ENCODE peak calls at places on chromosome 4, in eight cellular contexts. One of them, this sample, is unnamed.

GRCh38 chr4:15656038-15656470 is 897 bp upstream of the FBXL5 start:
- DNase-seq in SK-N-MC: no peak
- DNase-seq in cardiac fibroblast: peak
- DNase-seq in activated CD8-positive, alpha-beta memory T cell treated with anti-CD3 and anti-CD28 coated beads for 4 hours: no peak
- DNase-seq in T-helper 1 cell: no peak
- DNase-seq in T47D: no peak
- DNase-seq in neural progenitor cell: peak
- DNase-seq in fibroblast of pulmonary artery: peak
- DNase-seq in this sample: no peak

GRCh38 chr4:150033937-150034336 is 44.3 kb upstream of the DCLK2 start:
- DNase-seq in SK-N-MC: no peak
- DNase-seq in cardiac fibroblast: peak
- DNase-seq in activated CD8-positive, alpha-beta memory T cell treated with anti-CD3 and anti-CD28 coated beads for 4 hours: no peak
- DNase-seq in T-helper 1 cell: no peak
- DNase-seq in T47D: no peak
- DNase-seq in neural progenitor cell: no peak
- DNase-seq in fibroblast of pulmonary artery: peak
- DNase-seq in this sample: no peak

GRCh38 chr4:1318046-1318375 is 28.3 kb downstream of the MAEA start:
- DNase-seq in SK-N-MC: no peak
- DNase-seq in cardiac fibroblast: no peak
- DNase-seq in activated CD8-positive, alpha-beta memory T cell treated with anti-CD3 and anti-CD28 coated beads for 4 hours: no peak
- DNase-seq in T-helper 1 cell: no peak
- DNase-seq in T47D: no peak
- DNase-seq in neural progenitor cell: no peak
- DNase-seq in fibroblast of pulmonary artery: no peak
- DNase-seq in this sample: no peak

GRCh38 chr4:25919676-25920075 is 5.7 kb downstream of the SMIM20 start:
- DNase-seq in SK-N-MC: no peak
- DNase-seq in cardiac fibroblast: no peak
- DNase-seq in activated CD8-positive, alpha-beta memory T cell treated with anti-CD3 and anti-CD28 coated beads for 4 hours: no peak
- DNase-seq in T-helper 1 cell: no peak
- DNase-seq in T47D: peak
- DNase-seq in neural progenitor cell: no peak
- DNase-seq in fibroblast of pulmonary artery: no peak
- DNase-seq in this sample: no peak

GRCh38 chr4:184655889-184656869 is 6.6 kb downstream of the PRIMPOL start:
- DNase-seq in SK-N-MC: no peak
- DNase-seq in cardiac fibroblast: peak
- DNase-seq in activated CD8-positive, alpha-beta memory T cell treated with anti-CD3 and anti-CD28 coated beads for 4 hours: no peak
- DNase-seq in T-helper 1 cell: no peak
- DNase-seq in T47D: no peak
- DNase-seq in neural progenitor cell: no peak
- DNase-seq in fibroblast of pulmonary artery: no peak
- DNase-seq in this sample: no peak

GRCh38 chr4:183492791-183493221 is 12.1 kb upstream of the ING2 start:
- DNase-seq in SK-N-MC: no peak
- DNase-seq in cardiac fibroblast: peak
- DNase-seq in activated CD8-positive, alpha-beta memory T cell treated with anti-CD3 and anti-CD28 coated beads for 4 hours: no peak
- DNase-seq in T-helper 1 cell: no peak
- DNase-seq in T47D: peak
- DNase-seq in neural progenitor cell: no peak
- DNase-seq in fibroblast of pulmonary artery: peak
- DNase-seq in this sample: no peak

GRCh38 chr4:40617903-40618302 is 11.8 kb downstream of the RBM47 start:
- DNase-seq in SK-N-MC: no peak
- DNase-seq in cardiac fibroblast: no peak
- DNase-seq in activated CD8-positive, alpha-beta memory T cell treated with anti-CD3 and anti-CD28 coated beads for 4 hours: no peak
- DNase-seq in T-helper 1 cell: no peak
- DNase-seq in T47D: no peak
- DNase-seq in neural progenitor cell: no peak
- DNase-seq in fibroblast of pulmonary artery: peak
- DNase-seq in this sample: no peak

GRCh38 chr4:104693601-104694201 is 199.0 kb upstream of the CXXC4 start:
- DNase-seq in SK-N-MC: no peak
- DNase-seq in cardiac fibroblast: peak
- DNase-seq in activated CD8-positive, alpha-beta memory T cell treated with anti-CD3 and anti-CD28 coated beads for 4 hours: no peak
- DNase-seq in T-helper 1 cell: no peak
- DNase-seq in T47D: peak
- DNase-seq in neural progenitor cell: no peak
- DNase-seq in fibroblast of pulmonary artery: peak
- DNase-seq in this sample: no peak

GRCh38 chr4:26076000-26076587 is 162.1 kb downstream of the SMIM20 start:
- DNase-seq in SK-N-MC: no peak
- DNase-seq in cardiac fibroblast: peak
- DNase-seq in activated CD8-positive, alpha-beta memory T cell treated with anti-CD3 and anti-CD28 coated beads for 4 hours: peak
- DNase-seq in T-helper 1 cell: no peak
- DNase-seq in T47D: no peak
- DNase-seq in neural progenitor cell: no peak
- DNase-seq in fibroblast of pulmonary artery: peak
- DNase-seq in this sample: no peak

GRCh38 chr4:48557478-48557877 is 67.4 kb downstream of the ZAR1 start:
- DNase-seq in SK-N-MC: no peak
- DNase-seq in cardiac fibroblast: no peak
- DNase-seq in activated CD8-positive, alpha-beta memory T cell treated with anti-CD3 and anti-CD28 coated beads for 4 hours: no peak
- DNase-seq in T-helper 1 cell: no peak
- DNase-seq in T47D: peak
- DNase-seq in neural progenitor cell: no peak
- DNase-seq in fibroblast of pulmonary artery: peak
- DNase-seq in this sample: no peak

GRCh38 chr4:7391637-7392437 is 42.9 kb downstream of the PSAPL1 start:
- DNase-seq in SK-N-MC: no peak
- DNase-seq in cardiac fibroblast: no peak
- DNase-seq in activated CD8-positive, alpha-beta memory T cell treated with anti-CD3 and anti-CD28 coated beads for 4 hours: no peak
- DNase-seq in T-helper 1 cell: no peak
- DNase-seq in T47D: no peak
- DNase-seq in neural progenitor cell: no peak
- DNase-seq in fibroblast of pulmonary artery: no peak
- DNase-seq in this sample: no peak

GRCh38 chr4:83331959-83332358 is 2.7 kb downstream of the HPSE start:
- DNase-seq in SK-N-MC: no peak
- DNase-seq in cardiac fibroblast: no peak
- DNase-seq in activated CD8-positive, alpha-beta memory T cell treated with anti-CD3 and anti-CD28 coated beads for 4 hours: no peak
- DNase-seq in T-helper 1 cell: no peak
- DNase-seq in T47D: no peak
- DNase-seq in neural progenitor cell: no peak
- DNase-seq in fibroblast of pulmonary artery: no peak
- DNase-seq in this sample: no peak

GRCh38 chr4:100935090-100935489 is 412.2 kb downstream of the PPP3CA start:
- DNase-seq in SK-N-MC: no peak
- DNase-seq in cardiac fibroblast: peak
- DNase-seq in activated CD8-positive, alpha-beta memory T cell treated with anti-CD3 and anti-CD28 coated beads for 4 hours: no peak
- DNase-seq in T-helper 1 cell: no peak
- DNase-seq in T47D: peak
- DNase-seq in neural progenitor cell: no peak
- DNase-seq in fibroblast of pulmonary artery: peak
- DNase-seq in this sample: no peak

GRCh38 chr4:40750461-40751258 is 905 bp downstream of the NSUN7 start:
- DNase-seq in SK-N-MC: no peak
- DNase-seq in cardiac fibroblast: peak
- DNase-seq in activated CD8-positive, alpha-beta memory T cell treated with anti-CD3 and anti-CD28 coated beads for 4 hours: no peak
- DNase-seq in T-helper 1 cell: no peak
- DNase-seq in T47D: peak
- DNase-seq in neural progenitor cell: peak
- DNase-seq in fibroblast of pulmonary artery: no peak
- DNase-seq in this sample: no peak

GRCh38 chr4:153520871-153521329 is 54.7 kb downstream of the TMEM131L start:
- DNase-seq in SK-N-MC: no peak
- DNase-seq in cardiac fibroblast: no peak
- DNase-seq in activated CD8-positive, alpha-beta memory T cell treated with anti-CD3 and anti-CD28 coated beads for 4 hours: no peak
- DNase-seq in T-helper 1 cell: no peak
- DNase-seq in T47D: no peak
- DNase-seq in neural progenitor cell: no peak
- DNase-seq in fibroblast of pulmonary artery: peak
- DNase-seq in this sample: no peak

GRCh38 chr4:61210186-61210939 is 10.2 kb downstream of the ADGRL3 start:
- DNase-seq in SK-N-MC: no peak
- DNase-seq in cardiac fibroblast: no peak
- DNase-seq in activated CD8-positive, alpha-beta memory T cell treated with anti-CD3 and anti-CD28 coated beads for 4 hours: no peak
- DNase-seq in T-helper 1 cell: no peak
- DNase-seq in T47D: peak
- DNase-seq in neural progenitor cell: peak
- DNase-seq in fibroblast of pulmonary artery: no peak
- DNase-seq in this sample: no peak

GRCh38 chr4:30847958-30848357 is 127.8 kb downstream of the PCDH7 start:
- DNase-seq in SK-N-MC: no peak
- DNase-seq in cardiac fibroblast: no peak
- DNase-seq in activated CD8-positive, alpha-beta memory T cell treated with anti-CD3 and anti-CD28 coated beads for 4 hours: no peak
- DNase-seq in T-helper 1 cell: no peak
- DNase-seq in T47D: no peak
- DNase-seq in neural progenitor cell: no peak
- DNase-seq in fibroblast of pulmonary artery: no peak
- DNase-seq in this sample: no peak

GRCh38 chr4:146916479-146917076 is 29.1 kb downstream of the TTC29 start:
- DNase-seq in SK-N-MC: no peak
- DNase-seq in cardiac fibroblast: peak
- DNase-seq in activated CD8-positive, alpha-beta memory T cell treated with anti-CD3 and anti-CD28 coated beads for 4 hours: no peak
- DNase-seq in T-helper 1 cell: no peak
- DNase-seq in T47D: peak
- DNase-seq in neural progenitor cell: peak
- DNase-seq in fibroblast of pulmonary artery: peak
- DNase-seq in this sample: no peak

GRCh38 chr4:140266958-140267568 is 106.4 kb upstream of the SCOC start:
- DNase-seq in SK-N-MC: no peak
- DNase-seq in cardiac fibroblast: no peak
- DNase-seq in activated CD8-positive, alpha-beta memory T cell treated with anti-CD3 and anti-CD28 coated beads for 4 hours: no peak
- DNase-seq in T-helper 1 cell: no peak
- DNase-seq in T47D: no peak
- DNase-seq in neural progenitor cell: no peak
- DNase-seq in fibroblast of pulmonary artery: no peak
- DNase-seq in this sample: no peak

GRCh38 chr4:127783026-127783769 is 1.1 kb downstream of the HSPA4L start:
- DNase-seq in SK-N-MC: no peak
- DNase-seq in cardiac fibroblast: peak
- DNase-seq in activated CD8-positive, alpha-beta memory T cell treated with anti-CD3 and anti-CD28 coated beads for 4 hours: no peak
- DNase-seq in T-helper 1 cell: no peak
- DNase-seq in T47D: peak
- DNase-seq in neural progenitor cell: peak
- DNase-seq in fibroblast of pulmonary artery: peak
- DNase-seq in this sample: no peak

GRCh38 chr4:7266525-7267292 is 74.4 kb downstream of the SORCS2 start:
- DNase-seq in SK-N-MC: no peak
- DNase-seq in cardiac fibroblast: peak
- DNase-seq in activated CD8-positive, alpha-beta memory T cell treated with anti-CD3 and anti-CD28 coated beads for 4 hours: no peak
- DNase-seq in T-helper 1 cell: no peak
- DNase-seq in T47D: no peak
- DNase-seq in neural progenitor cell: no peak
- DNase-seq in fibroblast of pulmonary artery: peak
- DNase-seq in this sample: no peak

GRCh38 chr4:53617101-53617680 is 25.9 kb upstream of the LNX1 start:
- DNase-seq in SK-N-MC: no peak
- DNase-seq in cardiac fibroblast: no peak
- DNase-seq in activated CD8-positive, alpha-beta memory T cell treated with anti-CD3 and anti-CD28 coated beads for 4 hours: no peak
- DNase-seq in T-helper 1 cell: no peak
- DNase-seq in T47D: peak
- DNase-seq in neural progenitor cell: no peak
- DNase-seq in fibroblast of pulmonary artery: no peak
- DNase-seq in this sample: no peak

GRCh38 chr4:152500798-152501434 is 35.0 kb downstream of the FBXW7 start:
- DNase-seq in SK-N-MC: peak
- DNase-seq in cardiac fibroblast: peak
- DNase-seq in activated CD8-positive, alpha-beta memory T cell treated with anti-CD3 and anti-CD28 coated beads for 4 hours: peak
- DNase-seq in T-helper 1 cell: no peak
- DNase-seq in T47D: peak
- DNase-seq in neural progenitor cell: peak
- DNase-seq in fibroblast of pulmonary artery: peak
- DNase-seq in this sample: no peak

GRCh38 chr4:519203-519651 is 20.2 kb downstream of the PIGG start:
- DNase-seq in SK-N-MC: no peak
- DNase-seq in cardiac fibroblast: no peak
- DNase-seq in activated CD8-positive, alpha-beta memory T cell treated with anti-CD3 and anti-CD28 coated beads for 4 hours: no peak
- DNase-seq in T-helper 1 cell: no peak
- DNase-seq in T47D: no peak
- DNase-seq in neural progenitor cell: no peak
- DNase-seq in fibroblast of pulmonary artery: no peak
- DNase-seq in this sample: no peak

GRCh38 chr4:181301735-181302380 is 941.3 kb upstream of the TENM3 start:
- DNase-seq in SK-N-MC: no peak
- DNase-seq in cardiac fibroblast: peak
- DNase-seq in activated CD8-positive, alpha-beta memory T cell treated with anti-CD3 and anti-CD28 coated beads for 4 hours: no peak
- DNase-seq in T-helper 1 cell: no peak
- DNase-seq in T47D: peak
- DNase-seq in neural progenitor cell: peak
- DNase-seq in fibroblast of pulmonary artery: peak
- DNase-seq in this sample: no peak

GRCh38 chr4:18075823-18076433 is 54.4 kb upstream of the LCORL start:
- DNase-seq in SK-N-MC: no peak
- DNase-seq in cardiac fibroblast: no peak
- DNase-seq in activated CD8-positive, alpha-beta memory T cell treated with anti-CD3 and anti-CD28 coated beads for 4 hours: no peak
- DNase-seq in T-helper 1 cell: no peak
- DNase-seq in T47D: peak
- DNase-seq in neural progenitor cell: peak
- DNase-seq in fibroblast of pulmonary artery: peak
- DNase-seq in this sample: peak

GRCh38 chr4:111512081-111512774 is 633.0 kb upstream of the FAM241A start:
- DNase-seq in SK-N-MC: peak
- DNase-seq in cardiac fibroblast: peak
- DNase-seq in activated CD8-positive, alpha-beta memory T cell treated with anti-CD3 and anti-CD28 coated beads for 4 hours: no peak
- DNase-seq in T-helper 1 cell: no peak
- DNase-seq in T47D: no peak
- DNase-seq in neural progenitor cell: no peak
- DNase-seq in fibroblast of pulmonary artery: peak
- DNase-seq in this sample: no peak

GRCh38 chr4:169351860-169352259 is 81.1 kb upstream of the SH3RF1 start:
- DNase-seq in SK-N-MC: no peak
- DNase-seq in cardiac fibroblast: peak
- DNase-seq in activated CD8-positive, alpha-beta memory T cell treated with anti-CD3 and anti-CD28 coated beads for 4 hours: no peak
- DNase-seq in T-helper 1 cell: no peak
- DNase-seq in T47D: peak
- DNase-seq in neural progenitor cell: peak
- DNase-seq in fibroblast of pulmonary artery: peak
- DNase-seq in this sample: no peak

GRCh38 chr4:138891610-138892009 is 124.0 kb upstream of the NOCT start:
- DNase-seq in SK-N-MC: peak
- DNase-seq in cardiac fibroblast: no peak
- DNase-seq in activated CD8-positive, alpha-beta memory T cell treated with anti-CD3 and anti-CD28 coated beads for 4 hours: no peak
- DNase-seq in T-helper 1 cell: no peak
- DNase-seq in T47D: no peak
- DNase-seq in neural progenitor cell: no peak
- DNase-seq in fibroblast of pulmonary artery: no peak
- DNase-seq in this sample: no peak

GRCh38 chr4:38948551-38948950 is 80.9 kb downstream of the FAM114A1 start:
- DNase-seq in SK-N-MC: no peak
- DNase-seq in cardiac fibroblast: peak
- DNase-seq in activated CD8-positive, alpha-beta memory T cell treated with anti-CD3 and anti-CD28 coated beads for 4 hours: no peak
- DNase-seq in T-helper 1 cell: no peak
- DNase-seq in T47D: peak
- DNase-seq in neural progenitor cell: no peak
- DNase-seq in fibroblast of pulmonary artery: peak
- DNase-seq in this sample: no peak

GRCh38 chr4:71004281-71004851 is 10.9 kb downstream of the DCK start:
- DNase-seq in SK-N-MC: no peak
- DNase-seq in cardiac fibroblast: no peak
- DNase-seq in activated CD8-positive, alpha-beta memory T cell treated with anti-CD3 and anti-CD28 coated beads for 4 hours: no peak
- DNase-seq in T-helper 1 cell: peak
- DNase-seq in T47D: no peak
- DNase-seq in neural progenitor cell: peak
- DNase-seq in fibroblast of pulmonary artery: no peak
- DNase-seq in this sample: no peak

GRCh38 chr4:95409127-95409526 is 139.6 kb downstream of the UNC5C start:
- DNase-seq in SK-N-MC: no peak
- DNase-seq in cardiac fibroblast: no peak
- DNase-seq in activated CD8-positive, alpha-beta memory T cell treated with anti-CD3 and anti-CD28 coated beads for 4 hours: no peak
- DNase-seq in T-helper 1 cell: no peak
- DNase-seq in T47D: no peak
- DNase-seq in neural progenitor cell: no peak
- DNase-seq in fibroblast of pulmonary artery: peak
- DNase-seq in this sample: no peak

GRCh38 chr4:95118507-95118906 is 360.8 kb downstream of the BMPR1B start:
- DNase-seq in SK-N-MC: no peak
- DNase-seq in cardiac fibroblast: no peak
- DNase-seq in activated CD8-positive, alpha-beta memory T cell treated with anti-CD3 and anti-CD28 coated beads for 4 hours: no peak
- DNase-seq in T-helper 1 cell: no peak
- DNase-seq in T47D: peak
- DNase-seq in neural progenitor cell: no peak
- DNase-seq in fibroblast of pulmonary artery: no peak
- DNase-seq in this sample: no peak

GRCh38 chr4:36290641-36291040 is 9.2 kb downstream of the DTHD1 start:
- DNase-seq in SK-N-MC: no peak
- DNase-seq in cardiac fibroblast: no peak
- DNase-seq in activated CD8-positive, alpha-beta memory T cell treated with anti-CD3 and anti-CD28 coated beads for 4 hours: no peak
- DNase-seq in T-helper 1 cell: no peak
- DNase-seq in T47D: no peak
- DNase-seq in neural progenitor cell: no peak
- DNase-seq in fibroblast of pulmonary artery: no peak
- DNase-seq in this sample: no peak

This sample was measured in central memory CD8-positive, alpha-beta T cell.